ENCODE peak calls at places on chromosomes 2 and 18, in seven cellular contexts. F is transverse colon, C is Panc1, D is HCT116, A is sigmoid colon, P is spleen, Q is suprapubic skin. M is an unnamed sample. For H3K4me1, the result is how much of the 10 kb centered on the place peaks cover.

GRCh38 chr18:9069482-9070059 is 32.9 kb upstream of the NDUFV2 start:
- DNase-seq in D (no peak), P (no peak), A (no peak), C (no peak), F (no peak), Q (no peak), M (no peak)

GRCh38 chr2:190794466-190795184 is 86.0 kb upstream of the GLS start:
- DNase-seq in D (no peak), Q (no peak), F (no peak), A (no peak), P (no peak), C (no peak), M (no peak)

GRCh38 chr2:1739961-1740713 is 4.2 kb downstream of the PXDN start:
- DNase-seq in C (no peak), A (peak), P (peak), F (no peak), Q (peak), D (no peak), M (no peak)

GRCh38 chr2:84493494-84493893 is 22.8 kb upstream of the DNAH6 start:
- DNase-seq in F (no peak), P (no peak), D (no peak), Q (no peak), A (no peak), C (no peak), M (no peak)

GRCh38 chr2:98281607-98282006 is 64.6 kb upstream of the CNGA3 start:
- DNase-seq in P (no peak), Q (no peak), C (no peak), D (no peak), A (no peak), F (no peak), M (no peak)

GRCh38 chr18:75350440-75350839 is 77.1 kb downstream of the SMIM21 start:
- DNase-seq in A (no peak), D (no peak), F (peak), Q (no peak), C (no peak), P (no peak), M (no peak)

GRCh38 chr2:104812281-104812680 is 41.6 kb upstream of the POU3F3 start:
- DNase-seq in P (no peak), C (no peak), F (no peak), A (no peak), D (no peak), Q (no peak), M (no peak)

GRCh38 chr2:168371273-168371992 is 84.6 kb upstream of the CERS6 start:
- DNase-seq in P (peak), D (no peak), Q (no peak), C (no peak), A (no peak), F (no peak), M (no peak)

GRCh38 chr18:44324361-44324760 is 356.3 kb upstream of the SETBP1 start:
- DNase-seq in Q (no peak), C (no peak), F (no peak), D (no peak), A (no peak), P (no peak), M (no peak)

GRCh38 chr18:9673296-9674251 is 34.5 kb upstream of the RAB31 start:
- DNase-seq in F (peak), D (peak), Q (no peak), P (no peak), C (peak), A (no peak), M (peak)

GRCh38 chr2:214196260-214196659 is 214.6 kb upstream of the VWC2L start:
- DNase-seq in D (no peak), C (no peak), F (no peak), A (no peak), P (no peak), Q (no peak), M (no peak)

GRCh38 chr18:77635441-77635840 is 385.8 kb downstream of the GALR1 start:
- DNase-seq in P (no peak), D (no peak), C (no peak), A (peak), Q (no peak), F (no peak), M (peak)

GRCh38 chr2:201807452-201807980 is 1.2 kb downstream of the CDK15 start:
- DNase-seq in Q (no peak), A (peak), D (no peak), P (no peak), C (no peak), F (no peak), M (no peak)

DNA sequence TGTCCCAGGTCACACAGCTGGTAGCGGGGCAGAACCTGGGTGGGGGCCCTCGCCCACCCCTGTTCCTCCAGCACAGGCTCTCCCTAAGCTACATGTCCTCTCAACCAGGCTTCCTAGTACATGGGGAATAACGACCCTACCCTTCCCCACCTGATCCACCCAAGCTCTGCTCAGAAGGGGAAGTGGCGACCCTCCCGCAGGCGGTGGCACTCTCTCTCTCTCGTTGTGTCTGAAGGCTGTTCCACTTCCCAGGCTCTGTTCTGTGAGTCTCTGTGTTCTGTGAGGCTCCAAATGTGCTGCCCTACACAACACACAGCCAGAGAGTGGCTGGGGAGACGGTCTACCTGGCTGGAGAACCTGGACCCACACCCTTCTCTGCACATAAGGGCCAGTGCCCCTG is 135.8 kb downstream of the COPS8 start:
- DNase-seq in C (no peak), D (no peak), F (no peak), P (no peak), A (no peak), Q (no peak), M (no peak)
- H3K4me1 ChIP-seq in C (under half), D (under half), F (under half), P (under half), A (under half), Q (under half), M (under half)

GRCh38 chr2:73235315-73236028 is 1.4 kb downstream of the CCT7 start:
- DNase-seq in F (no peak), A (no peak), Q (no peak), C (no peak), P (no peak), D (no peak), M (no peak)

GRCh38 chr2:73239776-73240175 is 5.7 kb downstream of the CCT7 start:
- DNase-seq in F (no peak), P (no peak), Q (no peak), A (no peak), C (no peak), D (no peak), M (no peak)

GRCh38 chr2:73238976-73239375 is 4.9 kb downstream of the CCT7 start:
- DNase-seq in P (no peak), Q (no peak), F (no peak), A (no peak), D (no peak), C (no peak), M (no peak)

GRCh38 chr2:73237168-73237567 is 3.1 kb downstream of the CCT7 start:
- DNase-seq in P (no peak), D (no peak), C (no peak), A (no peak), F (no peak), Q (no peak), M (no peak)

GRCh38 chr2:73238149-73238548 is 4.0 kb downstream of the CCT7 start:
- DNase-seq in C (no peak), P (no peak), D (no peak), Q (no peak), A (no peak), F (no peak), M (no peak)
- TF ChIP-seq POLR2AphosphoS5 in C (no peak), P (no peak), D (no peak), Q (no peak), A (no peak), F (no peak), M (no peak)

GRCh38 chr2:172342611-172343010 is 84.8 kb upstream of the ITGA6 start:
- DNase-seq in A (no peak), C (no peak), D (no peak), F (no peak), Q (no peak), P (no peak), M (no peak)

GRCh38 chr2:172339431-172340010 is 87.9 kb upstream of the ITGA6 start:
- DNase-seq in A (no peak), P (no peak), C (no peak), D (no peak), F (no peak), Q (no peak), M (no peak)

GRCh38 chr2:172342056-172342455 is 85.3 kb upstream of the ITGA6 start:
- DNase-seq in Q (no peak), D (no peak), C (no peak), F (peak), P (no peak), A (no peak), M (no peak)

GRCh38 chr2:172336681-172337080 is 90.7 kb upstream of the ITGA6 start:
- DNase-seq in P (no peak), Q (no peak), D (no peak), A (no peak), F (no peak), C (no peak), M (no peak)

GRCh38 chr2:172340394-172340793 is 87.0 kb upstream of the ITGA6 start:
- DNase-seq in Q (no peak), A (no peak), C (no peak), D (no peak), F (no peak), P (no peak), M (no peak)
- H3K4me3 ChIP-seq in Q (peak), A (no peak), C (peak), D (no peak), F (no peak), P (no peak), M (no peak)

DNA sequence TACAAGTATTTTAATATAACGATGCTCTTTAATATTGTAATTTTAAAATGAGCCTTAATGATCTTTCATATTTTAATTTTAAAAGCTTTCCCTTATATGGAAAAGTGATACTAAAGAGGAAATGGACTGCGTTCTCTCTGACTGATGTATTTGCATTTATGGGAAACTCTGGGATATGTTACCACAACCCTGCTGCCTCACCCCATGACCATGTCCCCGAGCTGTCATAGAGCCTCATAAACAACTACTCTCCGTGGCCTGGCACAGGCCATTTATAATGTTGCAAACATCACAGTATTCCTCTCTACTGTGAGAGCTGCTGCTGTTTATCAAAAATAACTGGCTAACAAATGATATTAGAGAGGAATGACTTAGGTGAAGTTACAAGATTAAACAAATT is 75.8 kb upstream of the SEC11C start:
- DNase-seq in D (no peak), P (no peak), Q (no peak), C (no peak), A (peak), F (no peak), M (no peak)
- H3K4me1 ChIP-seq in D (under half), P (under half), Q (under half), C (under half), A (under half), F (under half), M (under half)

GRCh38 chr2:160835166-160835565 is 325.1 kb upstream of the TANK start:
- DNase-seq in D (no peak), C (no peak), Q (no peak), P (no peak), F (no peak), A (no peak), M (no peak)

GRCh38 chr2:160837416-160837815 is 322.8 kb upstream of the TANK start:
- DNase-seq in F (no peak), Q (no peak), D (no peak), P (no peak), C (no peak), A (no peak), M (no peak)

GRCh38 chr2:160838100-160838499 is 322.1 kb upstream of the TANK start:
- DNase-seq in A (no peak), P (no peak), Q (no peak), F (no peak), C (no peak), D (no peak), M (no peak)

GRCh38 chr2:160838691-160839090 is 321.5 kb upstream of the TANK start:
- DNase-seq in C (no peak), D (no peak), P (no peak), A (no peak), Q (no peak), F (no peak), M (no peak)

DNA sequence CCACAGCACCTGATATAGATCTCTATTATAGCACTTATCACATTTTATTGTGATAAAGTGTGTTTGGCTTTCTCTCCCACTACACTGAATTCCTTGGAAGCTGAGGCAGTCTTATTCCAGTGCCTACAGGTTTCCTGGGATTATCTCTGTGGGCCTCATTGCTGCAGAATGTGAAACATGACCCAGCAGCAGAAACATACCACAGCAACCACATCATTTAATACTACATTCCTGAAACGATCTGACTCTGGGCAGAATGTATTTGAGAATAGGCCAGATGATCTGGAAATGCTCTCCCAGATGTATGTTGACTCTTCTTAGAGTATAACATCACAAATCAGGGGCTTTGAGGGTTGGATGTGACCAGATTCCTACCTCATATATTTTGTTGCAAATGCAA is 323.5 kb upstream of the TANK start:
- DNase-seq in A (no peak), C (no peak), F (no peak), P (no peak), Q (no peak), D (no peak), M (no peak)
- TF ChIP-seq POLR2AphosphoS5 in A (no peak), C (no peak), F (peak), P (no peak), Q (no peak), D (no peak), M (no peak)

DNA sequence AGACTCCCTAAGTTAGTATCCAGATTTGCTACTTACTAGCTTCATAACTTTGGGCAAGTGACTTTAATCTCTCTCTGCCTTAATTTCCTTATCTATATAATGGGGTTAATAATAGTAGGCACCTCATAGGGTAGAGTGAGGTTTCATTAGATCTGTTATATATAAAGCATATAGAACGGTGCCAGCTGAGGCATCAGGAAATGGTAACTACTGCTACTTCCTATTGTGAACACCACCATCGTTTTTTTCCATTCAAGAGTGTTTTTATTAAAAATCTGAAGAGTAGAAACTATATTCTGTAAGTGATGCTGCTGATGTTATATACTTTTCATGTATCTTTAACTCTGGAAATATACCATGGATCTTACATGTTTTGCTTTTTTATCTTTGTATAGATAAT is 44.3 kb downstream of the MALT1 start:
- DNase-seq in P (no peak), D (no peak), C (no peak), Q (no peak), F (no peak), A (no peak), M (no peak)
- H3K4me3 ChIP-seq in P (no peak), D (no peak), C (no peak), Q (no peak), F (no peak), A (no peak), M (no peak)

DNA sequence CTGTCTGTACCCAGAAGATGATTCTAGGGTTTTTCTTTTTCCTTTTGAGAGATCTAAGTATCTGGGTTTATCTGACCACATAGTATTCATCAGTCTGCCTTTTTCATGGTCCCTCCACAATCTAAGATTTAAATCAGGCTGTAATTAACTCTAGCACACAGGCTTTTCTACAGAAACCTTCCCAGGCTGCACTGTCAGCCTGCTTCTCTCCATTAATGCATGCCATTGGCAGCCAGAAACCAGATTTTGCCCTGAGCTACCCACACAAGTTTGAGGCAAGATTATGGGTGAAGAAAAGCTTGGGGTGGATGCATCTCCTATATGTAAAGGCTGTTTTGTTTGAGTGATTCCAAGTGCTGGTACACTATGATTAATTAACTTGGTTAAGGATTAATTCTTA is 45.7 kb upstream of the EML4 start:
- DNase-seq in P (no peak), C (no peak), D (no peak), A (no peak), F (no peak), Q (no peak), M (no peak)
- H3K4me1 ChIP-seq in P (half or more), C (half or more), D (under half), A (under half), F (under half), Q (under half), M (under half)